ENCODE peak calls at places on chromosomes 2 and 18, in seven cellular contexts. U is A549, P is uterus, T is IMR-90, F is spleen, D is heart left ventricle, R is breast epithelium. K is an unnamed sample.

GRCh38 chr2:228927028-228928010 is 343.8 kb downstream of the PID1 start:
- DNase-seq in U (no peak), P (no peak), T (no peak), F (no peak), D (no peak), R (no peak), K (no peak)

GRCh38 chr2:35125871-35126270 is 1229.7 kb upstream of the CRIM1 start:
- DNase-seq in U (no peak), P (no peak), T (no peak), F (no peak), D (no peak), R (no peak), K (no peak)

GRCh38 chr2:155663265-155663664 is 669.3 kb downstream of the NR4A2 start:
- DNase-seq in U (no peak), P (no peak), T (no peak), F (no peak), D (no peak), R (no peak), K (no peak)

GRCh38 chr2:10097352-10098148 is 17.3 kb upstream of the CYS1 start:
- DNase-seq in U (peak; percentile 70), P (peak; percentile 56), T (peak; percentile 43), F (peak; percentile 87), D (peak; percentile 68), R (no peak), K (peak; percentile 75)

GRCh38 chr2:158395166-158395565 is 61.4 kb downstream of the CCDC148 start:
- DNase-seq in U (no peak), P (no peak), T (no peak), F (no peak), D (no peak), R (no peak), K (no peak)

GRCh38 chr18:9708882-9709877 is 1.1 kb downstream of the RAB31 start:
- DNase-seq in U (no peak), P (peak; percentile 65), T (no peak), F (peak; percentile 87), D (no peak), R (no peak), K (peak; percentile 50)

GRCh38 chr18:43847164-43848091 is 570.1 kb upstream of the SYT4 start:
- DNase-seq in U (no peak), P (no peak), T (peak; percentile 22), F (no peak), D (no peak), R (no peak), K (no peak)

GRCh38 chr2:23249348-23249747 is 135.6 kb upstream of the KLHL29 start:
- DNase-seq in U (no peak), P (peak; percentile 34), T (no peak), F (no peak), D (peak; percentile 45), R (peak; percentile 91), K (peak; percentile 74)

GRCh38 chr2:231057590-231057989 is 923 bp downstream of the PSMD1 start:
- DNase-seq in U (no peak), P (no peak), T (peak; percentile 31), F (no peak), D (no peak), R (no peak), K (no peak)

GRCh38 chr2:15298769-15299168 is 262.4 kb downstream of the NBAS start:
- DNase-seq in U (no peak), P (peak; percentile 70), T (peak; percentile 90), F (no peak), D (no peak), R (no peak), K (no peak)

GRCh38 chr2:148486655-148487054 is 157.9 kb upstream of the EPC2 start:
- DNase-seq in U (no peak), P (no peak), T (no peak), F (no peak), D (no peak), R (no peak), K (no peak)

GRCh38 chr2:173427887-173428683 is 73.4 kb downstream of the CDCA7 start:
- DNase-seq in U (no peak), P (peak; percentile 46), T (peak; percentile 51), F (no peak), D (peak; percentile 87), R (peak; percentile 90), K (peak; percentile 38)

GRCh38 chr2:3657881-3658280 is at the start of gene ALLC:
- DNase-seq in U (no peak), P (no peak), T (no peak), F (no peak), D (no peak), R (no peak), K (no peak)

GRCh38 chr2:113838277-113838676 is 51.6 kb upstream of the ACTR3 start:
- DNase-seq in U (no peak), P (no peak), T (no peak), F (no peak), D (no peak), R (no peak), K (no peak)

GRCh38 chr2:11525762-11526161 is 8.1 kb upstream of the GREB1 start:
- DNase-seq in U (no peak), P (no peak), T (no peak), F (no peak), D (no peak), R (no peak), K (no peak)

GRCh38 chr2:25651066-25651465 is 22.3 kb downstream of the DTNB start:
- DNase-seq in U (no peak), P (no peak), T (peak; percentile 56), F (no peak), D (no peak), R (no peak), K (no peak)

GRCh38 chr2:175205523-175205922 is 24.0 kb upstream of the ATP5MC3 start:
- DNase-seq in U (no peak), P (no peak), T (peak; percentile 41), F (no peak), D (no peak), R (no peak), K (no peak)

GRCh38 chr2:8169443-8169842 is 512.4 kb upstream of the ID2 start:
- DNase-seq in U (no peak), P (no peak), T (peak; percentile 97), F (no peak), D (no peak), R (no peak), K (no peak)

GRCh38 chr18:55124078-55124477 is 164.8 kb upstream of the CCDC68 start:
- DNase-seq in U (peak; percentile 7), P (no peak), T (peak; percentile 16), F (no peak), D (peak; percentile 35), R (no peak), K (no peak)

GRCh38 chr18:22286576-22286975 is 117.2 kb downstream of the GATA6 start:
- DNase-seq in U (peak; percentile 77), P (no peak), T (no peak), F (no peak), D (no peak), R (peak; percentile 41), K (peak; percentile 77)

GRCh38 chr2:18949871-18950597 is 360.7 kb upstream of the NT5C1B start:
- DNase-seq in U (peak; percentile 80), P (no peak), T (peak; percentile 93), F (no peak), D (no peak), R (no peak), K (no peak)

GRCh38 chr2:8405334-8405733 is 276.5 kb upstream of the ID2 start:
- DNase-seq in U (no peak), P (no peak), T (no peak), F (no peak), D (no peak), R (no peak), K (no peak)

GRCh38 chr2:133884739-133885381 is 316.6 kb upstream of the NCKAP5 start:
- DNase-seq in U (peak; percentile 7), P (no peak), T (peak; percentile 51), F (no peak), D (no peak), R (no peak), K (no peak)

GRCh38 chr2:224894356-224894755 is 147.9 kb downstream of the DOCK10 start:
- DNase-seq in U (no peak), P (no peak), T (no peak), F (no peak), D (no peak), R (no peak), K (no peak)

GRCh38 chr2:76667764-76668163 is 854.4 kb downstream of the LRRTM4 start:
- DNase-seq in U (no peak), P (no peak), T (no peak), F (no peak), D (no peak), R (no peak), K (no peak)

GRCh38 chr2:219902870-219903269 is 275.4 kb downstream of the SLC4A3 start:
- DNase-seq in U (no peak), P (no peak), T (peak; percentile 8), F (no peak), D (no peak), R (no peak), K (no peak)

GRCh38 chr2:28404086-28404485 is 11.4 kb downstream of the FOSL2 start:
- DNase-seq in U (no peak), P (no peak), T (no peak), F (no peak), D (no peak), R (no peak), K (no peak)
- TF ChIP-seq POLR2A in U (no peak), P (no peak), T (no peak), F (no peak), D (no peak), R (no peak), K (no peak)

GRCh38 chr2:232339121-232340081 is 39.1 kb upstream of the ALPP start:
- DNase-seq in U (no peak), P (no peak), T (no peak), F (peak; percentile 59), D (peak; percentile 28), R (no peak), K (no peak)
- TF ChIP-seq CTCF in U (no peak), P (no peak), T (no peak), F (no peak), D (no peak), R (no peak), K (no peak)

GRCh38 chr2:157257312-157258252 is at the start of gene GALNT5:
- DNase-seq in U (peak; percentile 16), P (no peak), T (peak; percentile 74), F (no peak), D (peak; percentile 27), R (no peak), K (no peak)
- TF ChIP-seq POLR2A in U (no peak), P (no peak), T (peak; percentile 42), F (no peak), D (no peak), R (no peak), K (no peak)

GRCh38 chr2:41413813-41414485 is 633.9 kb upstream of the PKDCC start:
- DNase-seq in U (no peak), P (no peak), T (no peak), F (no peak), D (no peak), R (no peak), K (no peak)

GRCh38 chr2:41410011-41410410 is 637.8 kb upstream of the PKDCC start:
- DNase-seq in U (no peak), P (no peak), T (no peak), F (no peak), D (no peak), R (no peak), K (no peak)

GRCh38 chr2:41414486-41415230 is 633.2 kb upstream of the PKDCC start:
- DNase-seq in U (peak; percentile 46), P (no peak), T (no peak), F (no peak), D (no peak), R (no peak), K (no peak)

GRCh38 chr2:41405429-41405828 is 642.4 kb upstream of the PKDCC start:
- DNase-seq in U (no peak), P (no peak), T (no peak), F (no peak), D (no peak), R (no peak), K (no peak)

GRCh38 chr2:41409328-41409727 is 638.5 kb upstream of the PKDCC start:
- DNase-seq in U (no peak), P (no peak), T (no peak), F (no peak), D (no peak), R (no peak), K (no peak)
- TF ChIP-seq CTCF in U (no peak), P (no peak), T (no peak), F (no peak), D (no peak), R (no peak), K (no peak)